ENCODE peak calls at places on chromosomes 3 and 15, in seven cellular contexts. One of them, this sample, is unnamed.

GRCh38 chr3:136818191-136818850 is 605 bp upstream of the SLC35G2 start:
- DNase-seq in AG08396: peak
- DNase-seq in activated CD8-positive, alpha-beta memory T cell treated with anti-CD3 and anti-CD28 coated beads, Interleukin-2, amount 10 ng/mL, durations not matched to agents 7 days and 5 days: peak
- DNase-seq in iris pigment epithelial cell: peak
- DNase-seq in tibial artery: peak
- DNase-seq in HTR-8/SVneo: peak
- DNase-seq in brain microvascular endothelial cell: peak
- DNase-seq in this sample: no peak

GRCh38 chr3:109131276-109131675 is 5.2 kb upstream of the C3orf85 start:
- DNase-seq in activated CD8-positive, alpha-beta memory T cell treated with anti-CD3 and anti-CD28 coated beads, Interleukin-2, amount 10 ng/mL, durations not matched to agents 7 days and 5 days: no peak
- DNase-seq in AG08396: peak
- DNase-seq in iris pigment epithelial cell: no peak
- DNase-seq in HTR-8/SVneo: no peak
- DNase-seq in tibial artery: no peak
- DNase-seq in brain microvascular endothelial cell: no peak
- DNase-seq in this sample: no peak

GRCh38 chr3:190081387-190081786 is 39.3 kb downstream of the P3H2 start:
- DNase-seq in tibial artery: no peak
- DNase-seq in HTR-8/SVneo: no peak
- DNase-seq in brain microvascular endothelial cell: no peak
- DNase-seq in AG08396: no peak
- DNase-seq in iris pigment epithelial cell: no peak
- DNase-seq in activated CD8-positive, alpha-beta memory T cell treated with anti-CD3 and anti-CD28 coated beads, Interleukin-2, amount 10 ng/mL, durations not matched to agents 7 days and 5 days: no peak
- DNase-seq in this sample: no peak

GRCh38 chr3:141737828-141738635 is at the start of gene RNF7:
- DNase-seq in tibial artery: peak
- DNase-seq in HTR-8/SVneo: peak
- DNase-seq in iris pigment epithelial cell: peak
- DNase-seq in AG08396: peak
- DNase-seq in activated CD8-positive, alpha-beta memory T cell treated with anti-CD3 and anti-CD28 coated beads, Interleukin-2, amount 10 ng/mL, durations not matched to agents 7 days and 5 days: peak
- DNase-seq in brain microvascular endothelial cell: peak
- DNase-seq in this sample: peak

GRCh38 chr3:27559835-27560234 is 75.7 kb upstream of the SLC4A7 start:
- DNase-seq in tibial artery: peak
- DNase-seq in activated CD8-positive, alpha-beta memory T cell treated with anti-CD3 and anti-CD28 coated beads, Interleukin-2, amount 10 ng/mL, durations not matched to agents 7 days and 5 days: no peak
- DNase-seq in brain microvascular endothelial cell: peak
- DNase-seq in AG08396: peak
- DNase-seq in iris pigment epithelial cell: peak
- DNase-seq in HTR-8/SVneo: no peak
- DNase-seq in this sample: no peak

GRCh38 chr15:96273317-96274086 is 57.0 kb upstream of the NR2F2 start:
- DNase-seq in tibial artery: no peak
- DNase-seq in activated CD8-positive, alpha-beta memory T cell treated with anti-CD3 and anti-CD28 coated beads, Interleukin-2, amount 10 ng/mL, durations not matched to agents 7 days and 5 days: no peak
- DNase-seq in iris pigment epithelial cell: peak
- DNase-seq in AG08396: peak
- DNase-seq in brain microvascular endothelial cell: peak
- DNase-seq in HTR-8/SVneo: peak
- DNase-seq in this sample: peak

GRCh38 chr3:47365213-47366153 is 15.3 kb upstream of the PTPN23 start:
- DNase-seq in AG08396: peak
- DNase-seq in brain microvascular endothelial cell: peak
- DNase-seq in HTR-8/SVneo: no peak
- DNase-seq in iris pigment epithelial cell: peak
- DNase-seq in activated CD8-positive, alpha-beta memory T cell treated with anti-CD3 and anti-CD28 coated beads, Interleukin-2, amount 10 ng/mL, durations not matched to agents 7 days and 5 days: no peak
- DNase-seq in tibial artery: peak
- DNase-seq in this sample: no peak

GRCh38 chr3:127034195-127034989 is 51.5 kb downstream of the PLXNA1 start:
- DNase-seq in AG08396: no peak
- DNase-seq in HTR-8/SVneo: no peak
- DNase-seq in iris pigment epithelial cell: no peak
- DNase-seq in activated CD8-positive, alpha-beta memory T cell treated with anti-CD3 and anti-CD28 coated beads, Interleukin-2, amount 10 ng/mL, durations not matched to agents 7 days and 5 days: no peak
- DNase-seq in tibial artery: no peak
- DNase-seq in brain microvascular endothelial cell: no peak
- DNase-seq in this sample: no peak

GRCh38 chr3:184568918-184569829 is 7.6 kb downstream of the EPHB3 start:
- DNase-seq in tibial artery: peak
- DNase-seq in iris pigment epithelial cell: peak
- DNase-seq in brain microvascular endothelial cell: peak
- DNase-seq in HTR-8/SVneo: peak
- DNase-seq in AG08396: peak
- DNase-seq in activated CD8-positive, alpha-beta memory T cell treated with anti-CD3 and anti-CD28 coated beads, Interleukin-2, amount 10 ng/mL, durations not matched to agents 7 days and 5 days: no peak
- DNase-seq in this sample: peak

GRCh38 chr3:81891056-81891455 is 129.6 kb upstream of the GBE1 start:
- DNase-seq in brain microvascular endothelial cell: no peak
- DNase-seq in AG08396: no peak
- DNase-seq in HTR-8/SVneo: no peak
- DNase-seq in tibial artery: no peak
- DNase-seq in iris pigment epithelial cell: no peak
- DNase-seq in activated CD8-positive, alpha-beta memory T cell treated with anti-CD3 and anti-CD28 coated beads, Interleukin-2, amount 10 ng/mL, durations not matched to agents 7 days and 5 days: no peak
- DNase-seq in this sample: no peak

GRCh38 chr15:81400640-81401236 is 26.7 kb upstream of the TMC3 start:
- DNase-seq in AG08396: peak
- DNase-seq in iris pigment epithelial cell: peak
- DNase-seq in activated CD8-positive, alpha-beta memory T cell treated with anti-CD3 and anti-CD28 coated beads, Interleukin-2, amount 10 ng/mL, durations not matched to agents 7 days and 5 days: no peak
- DNase-seq in brain microvascular endothelial cell: peak
- DNase-seq in HTR-8/SVneo: peak
- DNase-seq in tibial artery: no peak
- DNase-seq in this sample: no peak

GRCh38 chr3:40317061-40317676 is 7.7 kb downstream of the EIF1B start:
- DNase-seq in brain microvascular endothelial cell: peak
- DNase-seq in tibial artery: no peak
- DNase-seq in iris pigment epithelial cell: peak
- DNase-seq in AG08396: peak
- DNase-seq in activated CD8-positive, alpha-beta memory T cell treated with anti-CD3 and anti-CD28 coated beads, Interleukin-2, amount 10 ng/mL, durations not matched to agents 7 days and 5 days: peak
- DNase-seq in HTR-8/SVneo: peak
- DNase-seq in this sample: no peak

GRCh38 chr15:48647963-48648362 is 2.5 kb upstream of the FBN1 start:
- DNase-seq in iris pigment epithelial cell: peak
- DNase-seq in tibial artery: no peak
- DNase-seq in activated CD8-positive, alpha-beta memory T cell treated with anti-CD3 and anti-CD28 coated beads, Interleukin-2, amount 10 ng/mL, durations not matched to agents 7 days and 5 days: no peak
- DNase-seq in HTR-8/SVneo: no peak
- DNase-seq in brain microvascular endothelial cell: no peak
- DNase-seq in AG08396: peak
- DNase-seq in this sample: peak

GRCh38 chr15:67076147-67076843 is 10.9 kb downstream of the SMAD3 start:
- DNase-seq in tibial artery: no peak
- DNase-seq in HTR-8/SVneo: no peak
- DNase-seq in iris pigment epithelial cell: peak
- DNase-seq in AG08396: peak
- DNase-seq in brain microvascular endothelial cell: peak
- DNase-seq in activated CD8-positive, alpha-beta memory T cell treated with anti-CD3 and anti-CD28 coated beads, Interleukin-2, amount 10 ng/mL, durations not matched to agents 7 days and 5 days: no peak
- DNase-seq in this sample: no peak

GRCh38 chr15:52730163-52730562 is 51.0 kb upstream of the ATOSA start:
- DNase-seq in brain microvascular endothelial cell: no peak
- DNase-seq in HTR-8/SVneo: peak
- DNase-seq in iris pigment epithelial cell: peak
- DNase-seq in tibial artery: no peak
- DNase-seq in activated CD8-positive, alpha-beta memory T cell treated with anti-CD3 and anti-CD28 coated beads, Interleukin-2, amount 10 ng/mL, durations not matched to agents 7 days and 5 days: peak
- DNase-seq in AG08396: no peak
- DNase-seq in this sample: no peak

GRCh38 chr15:79673416-79674123 is 223.2 kb downstream of the MTHFS start:
- DNase-seq in iris pigment epithelial cell: peak
- DNase-seq in AG08396: no peak
- DNase-seq in brain microvascular endothelial cell: peak
- DNase-seq in tibial artery: no peak
- DNase-seq in HTR-8/SVneo: peak
- DNase-seq in activated CD8-positive, alpha-beta memory T cell treated with anti-CD3 and anti-CD28 coated beads, Interleukin-2, amount 10 ng/mL, durations not matched to agents 7 days and 5 days: peak
- DNase-seq in this sample: no peak

GRCh38 chr3:78794431-78794830 is 973.4 kb downstream of the ROBO1 start:
- DNase-seq in iris pigment epithelial cell: no peak
- DNase-seq in AG08396: no peak
- DNase-seq in activated CD8-positive, alpha-beta memory T cell treated with anti-CD3 and anti-CD28 coated beads, Interleukin-2, amount 10 ng/mL, durations not matched to agents 7 days and 5 days: no peak
- DNase-seq in tibial artery: no peak
- DNase-seq in HTR-8/SVneo: no peak
- DNase-seq in brain microvascular endothelial cell: no peak
- DNase-seq in this sample: no peak

GRCh38 chr15:57866149-57866736 is 159.7 kb downstream of the POLR2M start:
- DNase-seq in brain microvascular endothelial cell: peak
- DNase-seq in AG08396: peak
- DNase-seq in iris pigment epithelial cell: peak
- DNase-seq in tibial artery: no peak
- DNase-seq in activated CD8-positive, alpha-beta memory T cell treated with anti-CD3 and anti-CD28 coated beads, Interleukin-2, amount 10 ng/mL, durations not matched to agents 7 days and 5 days: peak
- DNase-seq in HTR-8/SVneo: peak
- DNase-seq in this sample: peak

GRCh38 chr3:131907809-131908208 is 127.0 kb downstream of the CPNE4 start:
- DNase-seq in HTR-8/SVneo: no peak
- DNase-seq in brain microvascular endothelial cell: no peak
- DNase-seq in tibial artery: no peak
- DNase-seq in iris pigment epithelial cell: peak
- DNase-seq in AG08396: no peak
- DNase-seq in activated CD8-positive, alpha-beta memory T cell treated with anti-CD3 and anti-CD28 coated beads, Interleukin-2, amount 10 ng/mL, durations not matched to agents 7 days and 5 days: no peak
- DNase-seq in this sample: no peak

GRCh38 chr15:31342781-31343626 is 16.4 kb downstream of the KLF13 start:
- DNase-seq in iris pigment epithelial cell: no peak
- DNase-seq in AG08396: no peak
- DNase-seq in HTR-8/SVneo: no peak
- DNase-seq in activated CD8-positive, alpha-beta memory T cell treated with anti-CD3 and anti-CD28 coated beads, Interleukin-2, amount 10 ng/mL, durations not matched to agents 7 days and 5 days: peak
- DNase-seq in tibial artery: no peak
- DNase-seq in brain microvascular endothelial cell: no peak
- DNase-seq in this sample: no peak

GRCh38 chr3:17322106-17322793 is 420.2 kb downstream of the TBC1D5 start:
- DNase-seq in iris pigment epithelial cell: no peak
- DNase-seq in brain microvascular endothelial cell: no peak
- DNase-seq in tibial artery: no peak
- DNase-seq in HTR-8/SVneo: no peak
- DNase-seq in activated CD8-positive, alpha-beta memory T cell treated with anti-CD3 and anti-CD28 coated beads, Interleukin-2, amount 10 ng/mL, durations not matched to agents 7 days and 5 days: no peak
- DNase-seq in AG08396: no peak
- DNase-seq in this sample: no peak

GRCh38 chr3:57009802-57010201 is 50.7 kb upstream of the SPATA12 start:
- DNase-seq in brain microvascular endothelial cell: no peak
- DNase-seq in AG08396: no peak
- DNase-seq in iris pigment epithelial cell: no peak
- DNase-seq in tibial artery: no peak
- DNase-seq in HTR-8/SVneo: no peak
- DNase-seq in activated CD8-positive, alpha-beta memory T cell treated with anti-CD3 and anti-CD28 coated beads, Interleukin-2, amount 10 ng/mL, durations not matched to agents 7 days and 5 days: no peak
- DNase-seq in this sample: no peak